ENCODE peak calls at places on chromosomes 11 and 22, in four cellular contexts. H is brain microvascular endothelial cell, Y is esophagus squamous epithelium, W is RWPE1. D is an unnamed sample.

GRCh38 chr11:45543808-45544422 is 121.5 kb downstream of the CHST1 start:
- DNase-seq in H (no peak), Y (no peak), W (peak), D (peak)

GRCh38 chr11:126720539-126721235 is 279.9 kb downstream of the KIRREL3 start:
- DNase-seq in H (no peak), Y (no peak), W (no peak), D (no peak)

GRCh38 chr11:114890076-114890475 is 211.7 kb downstream of the NXPE2 start:
- DNase-seq in H (no peak), Y (no peak), W (no peak), D (no peak)

GRCh38 chr22:44701824-44702478 is at the start of gene PRR5:
- DNase-seq in H (peak), Y (peak), W (peak), D (peak)

GRCh38 chr22:29225422-29226090 is 19.9 kb downstream of the EMID1 start:
- DNase-seq in H (no peak), Y (no peak), W (no peak), D (no peak)

GRCh38 chr11:14617241-14618027 is 26.2 kb upstream of the PDE3B start:
- DNase-seq in H (no peak), Y (no peak), W (no peak), D (no peak)

GRCh38 chr11:11036185-11037161 is 178.6 kb upstream of the ZBED5 start:
- DNase-seq in H (peak), Y (no peak), W (peak), D (peak)

GRCh38 chr11:118343981-118344521 is at the start of gene CD3G:
- DNase-seq in H (no peak), Y (no peak), W (no peak), D (no peak)

GRCh38 chr11:69108030-69108429 is 47.7 kb upstream of the SMIM38 start:
- DNase-seq in H (no peak), Y (no peak), W (no peak), D (no peak)

GRCh38 chr11:78567209-78567608 is 7.5 kb downstream of the NARS2 start:
- DNase-seq in H (peak), Y (no peak), W (peak), D (peak)

GRCh38 chr22:41382098-41382578 is 396 bp downstream of the TEF start:
- DNase-seq in H (no peak), Y (peak), W (peak), D (no peak)

GRCh38 chr11:65278351-65278750 is 16.6 kb downstream of the POLA2 start:
- DNase-seq in H (no peak), Y (no peak), W (no peak), D (peak)

GRCh38 chr22:44344407-44344806 is 31.7 kb upstream of the SHISAL1 start:
- DNase-seq in H (no peak), Y (no peak), W (no peak), D (no peak)

GRCh38 chr22:39234157-39234793 is 10.5 kb downstream of the PDGFB start:
- DNase-seq in H (peak), Y (no peak), W (no peak), D (peak)

GRCh38 chr11:90235536-90235935 is 12.7 kb upstream of the CHORDC1 start:
- DNase-seq in H (peak), Y (no peak), W (no peak), D (no peak)

GRCh38 chr22:40499187-40499753 is 128.9 kb downstream of the SGSM3 start:
- DNase-seq in H (peak), Y (no peak), W (peak), D (peak)

GRCh38 chr22:39469681-39470461 is 13.1 kb downstream of the MGAT3 start:
- DNase-seq in H (no peak), Y (no peak), W (no peak), D (no peak)

GRCh38 chr11:15038963-15039362 is 34.4 kb upstream of the CALCB start:
- DNase-seq in H (no peak), Y (no peak), W (peak), D (peak)

GRCh38 chr11:105969756-105970155 is 52.3 kb downstream of the MSANTD4 start:
- DNase-seq in H (no peak), Y (no peak), W (no peak), D (no peak)

GRCh38 chr11:35360059-35360530 is 59.3 kb downstream of the SLC1A2 start:
- DNase-seq in H (no peak), Y (no peak), W (no peak), D (no peak)

GRCh38 chr11:1751521-1751921 is 1.1 kb upstream of the IFITM10 start:
- DNase-seq in H (no peak), Y (no peak), W (no peak), D (no peak)
- H3K27ac ChIP-seq in H (no peak), Y (peak), W (peak), D (no peak)

GRCh38 chr11:129740125-129740719 is 75.4 kb upstream of the TMEM45B start:
- DNase-seq in H (no peak), Y (no peak), W (no peak), D (no peak)
- H3K27ac ChIP-seq in H (no peak), Y (peak), W (no peak), D (no peak)

GRCh38 chr22:46732041-46732379 is 6.0 kb downstream of the CERK start:
- DNase-seq in H (no peak), Y (no peak), W (no peak), D (no peak)
- H3K27ac ChIP-seq in H (no peak), Y (peak), W (peak), D (no peak)

DNA sequence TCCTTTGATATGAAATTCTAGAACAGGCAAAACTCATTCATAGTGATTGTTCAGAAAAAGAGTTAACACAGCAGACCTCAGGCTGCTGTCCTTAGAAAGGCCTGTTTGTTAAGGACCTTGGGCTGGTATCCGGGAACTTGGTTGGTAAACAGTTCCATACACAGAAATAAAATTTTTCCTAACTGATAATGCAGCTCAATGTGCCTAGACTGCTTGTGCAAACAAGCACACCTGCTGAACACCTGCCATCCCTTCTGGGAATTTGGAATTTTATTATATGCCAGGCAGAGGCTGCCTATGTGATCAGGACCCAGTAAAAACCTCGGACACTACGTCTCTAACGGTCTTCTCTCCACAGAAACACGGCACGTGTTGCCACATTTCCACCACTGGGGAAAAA is 11.5 kb downstream of the THAP12 start:
- DNase-seq in H (no peak), Y (no peak), W (no peak), D (no peak)
- H3K27ac ChIP-seq in H (no peak), Y (no peak), W (no peak), D (no peak)

GRCh38 chr11:67250059-67251043 is 15.9 kb upstream of the GRK2 start:
- DNase-seq in H (no peak), Y (no peak), W (no peak), D (no peak)

GRCh38 chr11:67248653-67249052 is 17.6 kb upstream of the GRK2 start:
- DNase-seq in H (no peak), Y (no peak), W (peak), D (peak)

GRCh38 chr11:67251841-67252240 is 14.4 kb upstream of the GRK2 start:
- DNase-seq in H (no peak), Y (no peak), W (no peak), D (no peak)

GRCh38 chr11:67245046-67245445 is 21.2 kb upstream of the GRK2 start:
- DNase-seq in H (no peak), Y (no peak), W (no peak), D (no peak)

GRCh38 chr11:67247946-67248550 is 18.2 kb upstream of the GRK2 start:
- DNase-seq in H (no peak), Y (no peak), W (no peak), D (no peak)
- H3K27ac ChIP-seq in H (no peak), Y (peak), W (no peak), D (no peak)

GRCh38 chr22:35345808-35346505 is 34.9 kb upstream of the HMOX1 start:
- DNase-seq in H (no peak), Y (no peak), W (no peak), D (no peak)

GRCh38 chr22:35344956-35345690 is 35.8 kb upstream of the HMOX1 start:
- DNase-seq in H (no peak), Y (no peak), W (no peak), D (no peak)

GRCh38 chr22:35348026-35348590 is 32.8 kb upstream of the HMOX1 start:
- DNase-seq in H (no peak), Y (no peak), W (no peak), D (no peak)

GRCh38 chr22:35347462-35347861 is 33.4 kb upstream of the HMOX1 start:
- DNase-seq in H (no peak), Y (no peak), W (no peak), D (no peak)

DNA sequence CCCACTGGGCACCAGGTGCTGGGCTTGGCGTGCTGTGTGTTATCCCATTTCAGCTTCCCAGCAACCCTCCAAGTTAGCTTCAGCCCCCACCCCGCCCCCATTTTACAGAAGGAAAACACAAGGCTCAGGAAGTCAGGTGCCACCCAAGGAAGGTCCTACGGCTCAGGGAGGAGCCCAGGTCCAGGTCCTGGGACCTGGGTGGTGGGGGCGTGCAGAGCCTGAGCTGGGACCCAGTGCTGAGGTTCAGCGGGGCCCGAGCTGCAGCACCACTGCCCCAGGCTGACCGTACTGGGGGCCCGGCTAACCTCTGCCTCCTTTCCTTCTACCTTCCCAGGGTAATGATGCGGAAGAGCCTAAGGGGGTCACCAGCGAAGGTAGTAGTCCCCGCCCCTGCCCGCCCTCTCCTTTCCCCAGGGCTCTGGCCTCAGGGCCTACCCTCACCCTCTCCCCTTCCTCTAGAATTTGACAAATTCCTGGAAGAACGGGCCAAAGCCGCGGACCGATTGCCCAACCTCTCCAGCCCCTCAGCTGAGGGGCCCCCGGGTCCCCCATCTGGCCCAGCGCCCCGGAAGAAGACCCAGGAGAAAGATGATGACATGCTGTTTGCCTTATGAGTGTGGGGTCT is 34.2 kb upstream of the HMOX1 start:
- DNase-seq in H (no peak), Y (no peak), W (no peak), D (no peak)
- H3K27ac ChIP-seq in H (no peak), Y (no peak), W (no peak), D (no peak)

D was measured in mesendoderm.